ENCODE peak calls at places on chromosomes 13 and 19, in four cellular contexts. One of them, this sample, is unnamed. For H3K4me1, the result is how much of the 10 kb centered on the place peaks cover.

GRCh38 chr13:95154441-95154886 is 146.8 kb downstream of the ABCC4 start:
- DNase-seq in foreskin keratinocyte: peak
- DNase-seq in heart left ventricle: no peak
- DNase-seq in HCT116: no peak
- DNase-seq in this sample: no peak

GRCh38 chr19:42370667-42371066 is 19.4 kb downstream of the CNFN start:
- DNase-seq in foreskin keratinocyte: no peak
- DNase-seq in heart left ventricle: no peak
- DNase-seq in HCT116: no peak
- DNase-seq in this sample: no peak

GRCh38 chr19:40607311-40607871 is 6.2 kb downstream of the LTBP4 start:
- DNase-seq in foreskin keratinocyte: no peak
- DNase-seq in heart left ventricle: no peak
- DNase-seq in HCT116: no peak
- DNase-seq in this sample: no peak

GRCh38 chr19:51489113-51489512 is 10.8 kb downstream of the CEACAM18 start:
- DNase-seq in foreskin keratinocyte: no peak
- DNase-seq in heart left ventricle: no peak
- DNase-seq in HCT116: no peak
- DNase-seq in this sample: no peak

GRCh38 chr13:110266983-110267382 is 40.0 kb downstream of the COL4A1 start:
- DNase-seq in foreskin keratinocyte: no peak
- DNase-seq in heart left ventricle: peak
- DNase-seq in HCT116: no peak
- DNase-seq in this sample: no peak

GRCh38 chr13:80341098-80341701 is at the start of gene SPRY2:
- DNase-seq in foreskin keratinocyte: no peak
- DNase-seq in heart left ventricle: peak
- DNase-seq in HCT116: peak
- DNase-seq in this sample: peak

GRCh38 chr19:15666186-15666585 is 6.7 kb upstream of the CYP4F12 start:
- DNase-seq in foreskin keratinocyte: no peak
- DNase-seq in heart left ventricle: no peak
- DNase-seq in HCT116: no peak
- DNase-seq in this sample: no peak

GRCh38 chr13:112174476-112175110 is 107.6 kb downstream of the SOX1 start:
- DNase-seq in foreskin keratinocyte: no peak
- DNase-seq in heart left ventricle: no peak
- DNase-seq in HCT116: no peak
- DNase-seq in this sample: no peak

GRCh38 chr13:86986448-86986847 is 684.7 kb upstream of the SLITRK5 start:
- DNase-seq in foreskin keratinocyte: no peak
- DNase-seq in heart left ventricle: no peak
- DNase-seq in HCT116: no peak
- DNase-seq in this sample: no peak

GRCh38 chr19:46859637-46860124 is 1.1 kb upstream of the ARHGAP35 start:
- DNase-seq in foreskin keratinocyte: peak
- DNase-seq in heart left ventricle: peak
- DNase-seq in HCT116: no peak
- DNase-seq in this sample: peak

GRCh38 chr19:35142531-35143230 is 374 bp upstream of the FXYD7 start:
- DNase-seq in foreskin keratinocyte: no peak
- DNase-seq in heart left ventricle: peak
- DNase-seq in HCT116: no peak
- DNase-seq in this sample: peak

GRCh38 chr13:37106642-37107041 is 1.2 kb upstream of the CSNK1A1L start:
- DNase-seq in foreskin keratinocyte: no peak
- DNase-seq in heart left ventricle: no peak
- DNase-seq in HCT116: no peak
- DNase-seq in this sample: no peak

GRCh38 chr19:51372649-51373504 is at the start of gene NKG7:
- DNase-seq in foreskin keratinocyte: no peak
- DNase-seq in heart left ventricle: no peak
- DNase-seq in HCT116: no peak
- DNase-seq in this sample: no peak

GRCh38 chr13:23794267-23795161 is 94.7 kb downstream of the MIPEP start:
- DNase-seq in foreskin keratinocyte: peak
- DNase-seq in heart left ventricle: no peak
- DNase-seq in HCT116: no peak
- DNase-seq in this sample: no peak

GRCh38 chr19:955803-956746 is 28.1 kb upstream of the WDR18 start:
- DNase-seq in foreskin keratinocyte: no peak
- DNase-seq in heart left ventricle: no peak
- DNase-seq in HCT116: no peak
- DNase-seq in this sample: peak

GRCh38 chr19:17108453-17108784 is 32.8 kb downstream of the MYO9B start:
- DNase-seq in foreskin keratinocyte: no peak
- DNase-seq in heart left ventricle: no peak
- DNase-seq in HCT116: no peak
- DNase-seq in this sample: no peak

GRCh38 chr19:944663-945241 is 18.9 kb downstream of the ARID3A start:
- DNase-seq in foreskin keratinocyte: no peak
- DNase-seq in heart left ventricle: no peak
- DNase-seq in HCT116: no peak
- DNase-seq in this sample: peak

GRCh38 chr19:46369817-46370216 is 22.9 kb downstream of the PPP5C start:
- DNase-seq in foreskin keratinocyte: peak
- DNase-seq in heart left ventricle: no peak
- DNase-seq in HCT116: no peak
- DNase-seq in this sample: no peak

GRCh38 chr19:29969891-29970290 is 27.9 kb downstream of the URI1 start:
- DNase-seq in foreskin keratinocyte: no peak
- DNase-seq in heart left ventricle: no peak
- DNase-seq in HCT116: no peak
- DNase-seq in this sample: no peak

GRCh38 chr13:70183041-70183440 is 74.8 kb upstream of the KLHL1 start:
- DNase-seq in foreskin keratinocyte: no peak
- DNase-seq in heart left ventricle: no peak
- DNase-seq in HCT116: no peak
- DNase-seq in this sample: no peak

GRCh38 chr19:50723069-50723468 is at the start of gene CLEC11A:
- DNase-seq in foreskin keratinocyte: no peak
- DNase-seq in heart left ventricle: peak
- DNase-seq in HCT116: no peak
- DNase-seq in this sample: no peak

GRCh38 chr19:4694211-4694987 is 24.3 kb upstream of the MYDGF start:
- DNase-seq in foreskin keratinocyte: peak
- DNase-seq in heart left ventricle: no peak
- DNase-seq in HCT116: peak
- DNase-seq in this sample: peak

GRCh38 chr13:40313269-40314200 is 352.9 kb downstream of the FOXO1 start:
- DNase-seq in foreskin keratinocyte: no peak
- DNase-seq in heart left ventricle: no peak
- DNase-seq in HCT116: no peak
- DNase-seq in this sample: no peak

GRCh38 chr19:14413765-14414171 is 5.4 kb downstream of the DDX39A start:
- DNase-seq in foreskin keratinocyte: no peak
- DNase-seq in heart left ventricle: no peak
- DNase-seq in HCT116: no peak
- DNase-seq in this sample: peak

GRCh38 chr19:4439243-4439642 is 18.4 kb downstream of the UBXN6 start:
- DNase-seq in foreskin keratinocyte: no peak
- DNase-seq in heart left ventricle: no peak
- DNase-seq in HCT116: no peak
- DNase-seq in this sample: no peak

GRCh38 chr19:15701757-15702589 is 25.9 kb upstream of the OR10H2 start:
- DNase-seq in foreskin keratinocyte: peak
- DNase-seq in heart left ventricle: no peak
- DNase-seq in HCT116: no peak
- DNase-seq in this sample: no peak

GRCh38 chr13:73230714-73231113 is 171.9 kb downstream of the KLF5 start:
- DNase-seq in foreskin keratinocyte: no peak
- DNase-seq in heart left ventricle: no peak
- DNase-seq in HCT116: no peak
- DNase-seq in this sample: no peak

GRCh38 chr13:96044238-96044637 is 9.0 kb downstream of the UGGT2 start:
- DNase-seq in foreskin keratinocyte: no peak
- DNase-seq in heart left ventricle: no peak
- DNase-seq in HCT116: no peak
- DNase-seq in this sample: no peak

GRCh38 chr13:31755803-31756212 is 16.5 kb downstream of the RXFP2 start:
- DNase-seq in foreskin keratinocyte: no peak
- DNase-seq in heart left ventricle: no peak
- DNase-seq in HCT116: no peak
- DNase-seq in this sample: no peak

GRCh38 chr19:3712663-3713531 is 4.7 kb downstream of the TJP3 start:
- DNase-seq in foreskin keratinocyte: no peak
- DNase-seq in heart left ventricle: no peak
- DNase-seq in HCT116: peak
- DNase-seq in this sample: no peak

GRCh38 chr19:28960986-28961705 is 251.8 kb downstream of the UQCRFS1 start:
- DNase-seq in foreskin keratinocyte: no peak
- DNase-seq in heart left ventricle: no peak
- DNase-seq in HCT116: no peak
- DNase-seq in this sample: no peak

GRCh38 chr19:11552666-11553372 is 6.2 kb downstream of the ELOF1 start:
- DNase-seq in foreskin keratinocyte: no peak
- DNase-seq in heart left ventricle: no peak
- DNase-seq in HCT116: no peak
- DNase-seq in this sample: no peak

GRCh38 chr19:11551603-11552235 is 7.3 kb downstream of the ELOF1 start:
- DNase-seq in foreskin keratinocyte: no peak
- DNase-seq in heart left ventricle: no peak
- DNase-seq in HCT116: no peak
- DNase-seq in this sample: peak

GRCh38 chr19:11556634-11557420 is 2.2 kb downstream of the ELOF1 start:
- DNase-seq in foreskin keratinocyte: no peak
- DNase-seq in heart left ventricle: no peak
- DNase-seq in HCT116: no peak
- DNase-seq in this sample: no peak

GRCh38 chr19:11554160-11554559 is 4.9 kb downstream of the ELOF1 start:
- DNase-seq in foreskin keratinocyte: no peak
- DNase-seq in heart left ventricle: no peak
- DNase-seq in HCT116: no peak
- DNase-seq in this sample: no peak

DNA sequence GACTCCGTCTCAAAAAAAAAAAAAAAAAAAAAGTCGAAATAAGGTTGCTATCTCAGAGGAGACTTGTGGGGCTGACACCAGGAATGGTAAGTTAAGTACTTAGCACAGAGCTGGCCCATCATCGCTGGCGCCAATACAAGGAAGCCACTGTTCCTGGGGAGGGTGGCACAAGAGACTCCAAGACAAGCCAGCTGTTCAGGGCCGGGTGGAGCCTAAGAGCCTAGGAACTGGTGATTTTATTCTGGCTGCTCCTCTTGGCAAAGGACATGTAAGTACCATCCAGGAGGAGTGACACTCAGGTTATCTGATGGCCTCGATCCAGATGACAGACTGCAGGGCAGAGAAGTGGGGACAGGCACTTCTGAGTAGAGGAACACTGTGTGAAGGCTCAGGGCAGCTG is 3.8 kb downstream of the ELOF1 start:
- DNase-seq in foreskin keratinocyte: no peak
- DNase-seq in heart left ventricle: no peak
- DNase-seq in HCT116: no peak
- DNase-seq in this sample: no peak
- H3K4me1 ChIP-seq in foreskin keratinocyte: under half
- H3K4me1 ChIP-seq in heart left ventricle: under half
- H3K4me1 ChIP-seq in HCT116: under half
- H3K4me1 ChIP-seq in this sample: under half

GRCh38 chr13:99958402-99959126 is 13.0 kb downstream of the ZIC5 start:
- DNase-seq in foreskin keratinocyte: no peak
- DNase-seq in heart left ventricle: no peak
- DNase-seq in HCT116: no peak
- DNase-seq in this sample: no peak

GRCh38 chr13:99959127-99959529 is 12.4 kb downstream of the ZIC5 start:
- DNase-seq in foreskin keratinocyte: no peak
- DNase-seq in heart left ventricle: no peak
- DNase-seq in HCT116: no peak
- DNase-seq in this sample: no peak

GRCh38 chr13:99955107-99955746 is 16.3 kb downstream of the ZIC5 start:
- DNase-seq in foreskin keratinocyte: no peak
- DNase-seq in heart left ventricle: no peak
- DNase-seq in HCT116: no peak
- DNase-seq in this sample: no peak

GRCh38 chr13:99955747-99956472 is 15.7 kb downstream of the ZIC5 start:
- DNase-seq in foreskin keratinocyte: no peak
- DNase-seq in heart left ventricle: no peak
- DNase-seq in HCT116: no peak
- DNase-seq in this sample: no peak

GRCh38 chr13:99956473-99957349 is 14.9 kb downstream of the ZIC5 start:
- DNase-seq in foreskin keratinocyte: no peak
- DNase-seq in heart left ventricle: no peak
- DNase-seq in HCT116: no peak
- DNase-seq in this sample: no peak
- TF ChIP-seq CTCF in foreskin keratinocyte: no peak
- TF ChIP-seq CTCF in heart left ventricle: no peak
- TF ChIP-seq CTCF in HCT116: no peak
- TF ChIP-seq CTCF in this sample: no peak

DNA sequence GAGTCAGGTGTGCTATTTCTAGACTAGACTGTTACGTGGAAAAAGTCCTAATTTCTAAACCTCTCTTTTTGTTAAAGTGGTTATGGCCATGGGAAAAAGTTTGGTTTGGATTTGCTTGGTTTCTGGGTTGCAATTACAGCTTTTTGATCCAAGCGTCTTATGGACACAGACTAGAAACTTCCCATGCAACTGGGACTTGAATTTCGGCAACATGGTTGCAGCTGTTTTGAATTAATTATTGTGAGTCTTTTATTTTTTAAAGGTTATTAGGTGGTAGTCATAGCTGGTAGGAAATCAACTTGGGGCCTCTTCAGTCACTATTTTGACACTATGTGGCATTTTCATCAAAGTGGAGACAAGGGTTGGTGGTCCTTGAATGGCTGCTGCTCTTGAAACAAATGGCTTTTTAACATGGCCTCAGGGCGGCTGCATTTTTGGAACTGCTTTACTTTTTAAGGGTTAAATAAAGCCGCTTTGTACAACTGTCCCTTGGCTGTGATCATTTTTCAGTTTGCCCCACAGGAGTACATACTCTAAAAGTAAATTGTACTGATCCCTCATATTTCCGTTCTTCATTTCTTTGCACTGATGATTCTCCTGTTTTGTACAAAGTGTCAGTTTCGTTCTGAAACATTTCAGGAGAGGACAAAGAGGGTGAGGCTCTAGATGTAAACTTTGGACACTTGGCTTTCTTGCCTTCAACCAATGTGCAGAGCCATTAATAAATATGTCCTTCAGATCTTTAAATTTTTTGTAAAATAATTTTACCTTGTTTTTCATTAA is 15.9 kb downstream of the HNRNPM start:
- DNase-seq in foreskin keratinocyte: no peak
- DNase-seq in heart left ventricle: no peak
- DNase-seq in HCT116: no peak
- DNase-seq in this sample: no peak
- H3K4me1 ChIP-seq in foreskin keratinocyte: under half
- H3K4me1 ChIP-seq in heart left ventricle: half or more
- H3K4me1 ChIP-seq in HCT116: under half
- H3K4me1 ChIP-seq in this sample: under half

DNA sequence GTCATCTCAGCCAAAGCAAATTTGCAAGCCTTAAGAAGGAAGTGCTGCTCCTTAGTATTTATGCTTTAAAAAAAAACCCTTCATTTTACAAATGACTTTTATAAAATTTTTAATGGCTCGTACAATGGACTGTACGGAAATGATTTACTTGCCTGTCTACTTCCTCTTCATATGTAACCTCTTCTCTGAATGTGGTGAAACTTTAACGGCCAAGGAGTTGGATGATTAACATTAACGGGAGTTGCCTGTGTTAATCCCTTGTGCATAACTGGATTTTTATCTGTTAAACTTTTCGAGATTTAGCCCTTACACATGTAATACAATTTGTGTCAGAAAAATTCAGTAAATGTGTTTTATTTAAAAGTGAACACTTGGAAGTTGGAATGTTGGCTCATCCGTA is 429.4 kb downstream of the TBC1D4 start:
- DNase-seq in foreskin keratinocyte: no peak
- DNase-seq in heart left ventricle: no peak
- DNase-seq in HCT116: no peak
- DNase-seq in this sample: no peak
- TF ChIP-seq CTCF in foreskin keratinocyte: no peak
- TF ChIP-seq CTCF in heart left ventricle: no peak
- TF ChIP-seq CTCF in HCT116: no peak
- TF ChIP-seq CTCF in this sample: no peak